ENCODE peak calls at places on chromosomes 13 and 19, in ten cellular contexts. Q, N, Z, C, E, V, H, S, R and T are unnamed samples.

GRCh38 chr19:4416268-4416667 is 13.8 kb downstream of the CHAF1A start:
- DNase-seq in Q (no peak), N (no peak), Z (no peak), C (no peak), E (no peak), V (no peak), H (no peak), S (no peak), R (no peak), T (no peak)

GRCh38 chr19:33048806-33049676 is 15.6 kb downstream of the RHPN2 start:
- DNase-seq in Q (no peak), N (no peak), Z (no peak), C (no peak), E (no peak), V (no peak), H (no peak), S (no peak), R (peak; percentile 18), T (no peak)

GRCh38 chr13:74093691-74094090 is 40.5 kb downstream of the KLF12 start:
- DNase-seq in Q (no peak), N (no peak), Z (no peak), C (no peak), E (no peak), V (no peak), H (no peak), S (no peak), R (no peak), T (no peak)

GRCh38 chr19:53828531-53828930 is 4.4 kb upstream of the NLRP12 start:
- DNase-seq in Q (no peak), N (no peak), Z (no peak), C (no peak), E (no peak), V (no peak), H (no peak), S (no peak), R (no peak), T (no peak)

GRCh38 chr19:10686661-10687517 is 14.3 kb upstream of the QTRT1 start:
- DNase-seq in Q (no peak), N (no peak), Z (no peak), C (no peak), E (no peak), V (peak; percentile 30), H (no peak), S (no peak), R (peak; percentile 21), T (no peak)

GRCh38 chr13:25902946-25903345 is 148.9 kb downstream of the SHISA2 start:
- DNase-seq in Q (no peak), N (no peak), Z (no peak), C (no peak), E (no peak), V (no peak), H (no peak), S (no peak), R (no peak), T (no peak)

GRCh38 chr13:82407321-82407720 is 1475.0 kb downstream of the SLITRK1 start:
- DNase-seq in Q (no peak), N (no peak), Z (no peak), C (no peak), E (no peak), V (no peak), H (no peak), S (no peak), R (no peak), T (no peak)

GRCh38 chr13:24254151-24254810 is 55.1 kb upstream of the C1QTNF9 start:
- DNase-seq in Q (no peak), N (no peak), Z (no peak), C (no peak), E (no peak), V (peak; percentile 55), H (no peak), S (no peak), R (no peak), T (peak; percentile 55)

GRCh38 chr19:12668937-12669271 is 2.3 kb downstream of the WDR83 start:
- DNase-seq in Q (no peak), N (peak; percentile 59), Z (no peak), C (peak; percentile 80), E (peak; percentile 63), V (peak; percentile 55), H (peak; percentile 52), S (no peak), R (peak; percentile 50), T (peak; percentile 73)

GRCh38 chr19:42629191-42629590 is 34.5 kb upstream of the CEACAM8 start:
- DNase-seq in Q (no peak), N (no peak), Z (no peak), C (no peak), E (no peak), V (no peak), H (no peak), S (no peak), R (no peak), T (no peak)

GRCh38 chr19:7421941-7422744 is 66.7 kb downstream of the PEX11G start:
- DNase-seq in Q (no peak), N (no peak), Z (no peak), C (no peak), E (no peak), V (no peak), H (peak; percentile 58), S (no peak), R (peak; percentile 38), T (no peak)

GRCh38 chr13:100115693-100116254 is 26.9 kb downstream of the PCCA start:
- DNase-seq in Q (no peak), N (peak; percentile 23), Z (no peak), C (no peak), E (no peak), V (no peak), H (no peak), S (no peak), R (no peak), T (no peak)

GRCh38 chr19:7337380-7338194 is 11.2 kb upstream of the ARHGEF18 start:
- DNase-seq in Q (peak; percentile 66), N (peak; percentile 62), Z (no peak), C (peak; percentile 66), E (no peak), V (no peak), H (no peak), S (no peak), R (no peak), T (no peak)

GRCh38 chr13:75393839-75394238 is 88.1 kb downstream of the TBC1D4 start:
- DNase-seq in Q (no peak), N (no peak), Z (no peak), C (no peak), E (no peak), V (peak; percentile 40), H (no peak), S (no peak), R (no peak), T (no peak)

GRCh38 chr13:113996081-113996911 is 22.4 kb upstream of the C13orf46 start:
- DNase-seq in Q (no peak), N (no peak), Z (no peak), C (peak; percentile 49), E (no peak), V (no peak), H (no peak), S (no peak), R (no peak), T (no peak)

GRCh38 chr13:37427843-37428494 is 170.6 kb downstream of the POSTN start:
- DNase-seq in Q (no peak), N (no peak), Z (no peak), C (no peak), E (no peak), V (no peak), H (no peak), S (no peak), R (no peak), T (no peak)

GRCh38 chr13:108922108-108922507 is 292.7 kb downstream of the MYO16 start:
- DNase-seq in Q (no peak), N (no peak), Z (no peak), C (no peak), E (no peak), V (no peak), H (no peak), S (no peak), R (no peak), T (no peak)

GRCh38 chr19:47225746-47226425 is 5.1 kb downstream of the BBC3 start:
- DNase-seq in Q (peak; percentile 94), N (peak; percentile 98), Z (no peak), C (peak; percentile 93), E (peak; percentile 94), V (peak; percentile 87), H (peak; percentile 83), S (peak; percentile 96), R (peak; percentile 81), T (peak; percentile 95)
- TF ChIP-seq CTCF in Q (no peak), N (peak; percentile 40), Z (no peak), C (peak; percentile 49), E (peak; percentile 66), V (no peak), H (peak; percentile 91), S (peak; percentile 50), R (no peak), T (peak; percentile 26)

GRCh38 chr13:106033634-106034033 is 501.8 kb downstream of the EFNB2 start:
- DNase-seq in Q (no peak), N (no peak), Z (no peak), C (no peak), E (no peak), V (peak; percentile 81), H (no peak), S (no peak), R (peak; percentile 49), T (no peak)
- TF ChIP-seq CTCF in Q (no peak), N (no peak), Z (no peak), C (no peak), E (peak; percentile 15), V (peak; percentile 50), H (no peak), S (peak; percentile 51), R (peak; percentile 38), T (no peak)

GRCh38 chr13:21399741-21400140 is 59.4 kb downstream of the ZDHHC20 start:
- DNase-seq in Q (no peak), N (no peak), Z (no peak), C (no peak), E (no peak), V (no peak), H (no peak), S (no peak), R (peak; percentile 55), T (no peak)
- TF ChIP-seq CTCF in Q (no peak), N (no peak), Z (no peak), C (no peak), E (no peak), V (no peak), H (no peak), S (no peak), R (no peak), T (no peak)

GRCh38 chr13:28409648-28410047 is 85.3 kb downstream of the FLT1 start:
- DNase-seq in Q (no peak), N (no peak), Z (no peak), C (no peak), E (no peak), V (no peak), H (no peak), S (no peak), R (no peak), T (no peak)

GRCh38 chr13:28410096-28410495 is 84.8 kb downstream of the FLT1 start:
- DNase-seq in Q (no peak), N (no peak), Z (no peak), C (no peak), E (no peak), V (no peak), H (no peak), S (no peak), R (no peak), T (no peak)

GRCh38 chr13:28411859-28412353 is 83.0 kb downstream of the FLT1 start:
- DNase-seq in Q (no peak), N (no peak), Z (no peak), C (no peak), E (no peak), V (peak; percentile 43), H (no peak), S (no peak), R (no peak), T (no peak)

GRCh38 chr13:28406728-28407266 is 88.1 kb downstream of the FLT1 start:
- DNase-seq in Q (no peak), N (no peak), Z (no peak), C (no peak), E (no peak), V (no peak), H (no peak), S (peak; percentile 69), R (no peak), T (no peak)

GRCh38 chr13:28408235-28408848 is 86.6 kb downstream of the FLT1 start:
- DNase-seq in Q (no peak), N (no peak), Z (no peak), C (no peak), E (no peak), V (no peak), H (no peak), S (no peak), R (no peak), T (no peak)
- TF ChIP-seq CTCF in Q (no peak), N (no peak), Z (no peak), C (no peak), E (no peak), V (no peak), H (no peak), S (no peak), R (no peak), T (no peak)